ENCODE peak calls at places on chromosomes 3 and 15, in seven cellular contexts. K is mesendoderm, I is neuronal stem cell, H is mesenchymal stem cell, N is H9, Q is H1, P is IMR-90. Y is an unnamed sample. For H3K27me3 and H3K79me1, the result is how much of the 10 kb centered on the place peaks cover.

GRCh38 chr15:26641144-26641543 is 131.7 kb downstream of the GABRB3 start:
- DNase-seq in P (no peak), H (no peak), N (no peak), K (no peak), Q (no peak), I (no peak), Y (no peak)

GRCh38 chr15:94327356-94327936 is 96.1 kb downstream of the MCTP2 start:
- DNase-seq in N (no peak), P (peak), I (no peak), Q (no peak), K (peak), H (peak), Y (peak)

GRCh38 chr15:71444032-71444810 is 328.9 kb downstream of the THSD4 start:
- DNase-seq in N (no peak), H (no peak), I (no peak), K (no peak), Q (no peak), P (no peak), Y (no peak)

GRCh38 chr3:153219147-153219546 is 57.1 kb downstream of the RAP2B start:
- DNase-seq in Q (no peak), H (peak), I (no peak), P (peak), N (no peak), K (no peak), Y (no peak)

GRCh38 chr3:170611746-170612145 is 25.9 kb upstream of the SLC7A14 start:
- DNase-seq in N (no peak), Q (no peak), I (no peak), K (no peak), P (no peak), H (no peak), Y (no peak)

GRCh38 chr3:77281721-77282120 is 241.8 kb downstream of the ROBO2 start:
- DNase-seq in P (no peak), Q (no peak), I (peak), N (peak), H (no peak), K (peak), Y (no peak)

GRCh38 chr15:56249080-56249479 is 5.4 kb upstream of the RFX7 start:
- DNase-seq in K (peak), H (peak), Q (no peak), N (peak), P (peak), I (no peak), Y (peak)

GRCh38 chr15:58551764-58552504 is 120.1 kb downstream of the LIPC start:
- DNase-seq in K (peak), P (peak), N (no peak), Q (no peak), H (peak), I (no peak), Y (peak)

GRCh38 chr15:43250785-43251184 is 15.9 kb downstream of the TGM5 start:
- DNase-seq in I (no peak), H (no peak), Q (no peak), P (no peak), N (no peak), K (no peak), Y (no peak)

GRCh38 chr3:176919836-176920760 is 277.2 kb downstream of the TBL1XR1 start:
- DNase-seq in H (peak), P (peak), K (no peak), Q (no peak), N (no peak), I (no peak), Y (peak)

GRCh38 chr15:91965501-91966180 is 112.1 kb downstream of the SLCO3A1 start:
- DNase-seq in I (no peak), H (no peak), K (no peak), N (no peak), Q (no peak), P (peak), Y (peak)

GRCh38 chr3:31174055-31174454 is 279.6 kb upstream of the GADL1 start:
- DNase-seq in K (no peak), H (no peak), P (no peak), Q (no peak), N (no peak), I (no peak), Y (no peak)

GRCh38 chr15:38530113-38530512 is 34.5 kb downstream of the RASGRP1 start:
- DNase-seq in N (no peak), P (no peak), H (no peak), I (no peak), Q (no peak), K (no peak), Y (no peak)

GRCh38 chr15:77632760-77633133 is at the start of gene LINGO1:
- DNase-seq in K (peak), I (peak), Q (no peak), N (no peak), H (peak), P (no peak), Y (no peak)

GRCh38 chr3:16538505-16538904 is 25.0 kb upstream of the RFTN1 start:
- DNase-seq in I (no peak), N (no peak), P (no peak), Q (no peak), K (no peak), H (no peak), Y (no peak)

GRCh38 chr3:171803044-171803443 is 7.2 kb downstream of the PLD1 start:
- DNase-seq in N (no peak), I (no peak), Q (no peak), P (no peak), K (no peak), H (no peak), Y (no peak)

GRCh38 chr15:69380100-69380725 is 33.9 kb upstream of the KIF23 start:
- DNase-seq in P (peak), K (peak), I (no peak), Q (no peak), H (peak), N (peak), Y (no peak)

GRCh38 chr15:53193149-53193548 is 403.0 kb upstream of the ONECUT1 start:
- DNase-seq in K (peak), P (no peak), Q (no peak), N (no peak), H (no peak), I (peak), Y (peak)

GRCh38 chr3:24686764-24687163 is 192.1 kb upstream of the THRB start:
- DNase-seq in P (peak), K (no peak), H (peak), I (no peak), Q (no peak), N (no peak), Y (no peak)

GRCh38 chr3:87069963-87070362 is 79.0 kb upstream of the VGLL3 start:
- DNase-seq in I (no peak), K (no peak), Q (no peak), H (no peak), N (no peak), P (no peak), Y (peak)

GRCh38 chr15:83810110-83810509 is 156.2 kb downstream of the ADAMTSL3 start:
- DNase-seq in P (no peak), N (no peak), Q (no peak), I (no peak), H (no peak), K (no peak), Y (peak)

GRCh38 chr3:71724584-71725278 is 471 bp downstream of the EIF4E3 start:
- DNase-seq in Q (no peak), I (peak), N (no peak), K (no peak), H (peak), P (no peak), Y (peak)

GRCh38 chr3:100769693-100770092 is 60.4 kb downstream of the TFG start:
- DNase-seq in H (no peak), P (no peak), N (no peak), K (peak), I (peak), Q (no peak), Y (no peak)

GRCh38 chr15:89299896-89300295 is 34.7 kb downstream of the POLG start:
- DNase-seq in K (peak), I (no peak), Q (no peak), P (peak), N (no peak), H (peak), Y (peak)

GRCh38 chr15:48722764-48723661 is 77.5 kb upstream of the FBN1 start:
- DNase-seq in I (no peak), Q (no peak), P (peak), K (peak), N (no peak), H (peak), Y (peak)

GRCh38 chr3:20999661-21000060 is 751.3 kb downstream of the ZNF385D start:
- DNase-seq in P (no peak), Q (no peak), I (no peak), K (no peak), N (no peak), H (no peak), Y (no peak)

GRCh38 chr15:85879334-85880163 is 84.8 kb upstream of the KLHL25 start:
- DNase-seq in H (no peak), P (no peak), Q (no peak), K (peak), I (no peak), N (peak), Y (peak)

GRCh38 chr15:46251873-46252272 is 617.0 kb downstream of the SQOR start:
- DNase-seq in I (no peak), K (no peak), N (no peak), P (no peak), Q (no peak), H (no peak), Y (no peak)

GRCh38 chr3:143158549-143158988 is 39.0 kb downstream of the CHST2 start:
- DNase-seq in K (no peak), H (no peak), N (no peak), Q (no peak), I (no peak), P (peak), Y (peak)

GRCh38 chr3:86793786-86794185 is 197.2 kb downstream of the VGLL3 start:
- DNase-seq in Q (peak), H (peak), N (no peak), K (peak), I (no peak), P (peak), Y (peak)

DNA sequence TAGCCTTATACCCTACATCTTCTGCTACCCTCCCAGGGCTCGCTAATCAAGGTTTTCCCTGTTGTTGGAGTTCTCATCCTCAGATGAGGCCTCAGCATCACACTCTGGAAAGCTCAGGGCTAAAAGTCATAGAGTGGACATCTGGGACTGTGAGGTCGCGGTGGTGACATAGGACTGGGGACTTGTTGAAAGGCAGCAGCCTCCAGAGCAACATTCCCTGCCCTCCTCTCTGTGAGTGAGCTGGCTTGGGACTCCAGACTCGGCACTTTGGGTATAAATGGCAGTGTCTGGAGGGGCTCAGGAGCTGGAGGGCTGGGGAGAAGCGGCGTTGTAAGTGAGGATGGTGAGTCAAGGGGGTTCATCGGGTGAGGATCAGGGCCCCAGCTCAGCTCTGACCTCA is 2.7 kb downstream of the CA12 start:
- DNase-seq in H (no peak), K (no peak), Q (no peak), P (no peak), N (no peak), I (no peak), Y (no peak)
- H3K27me3 ChIP-seq in H (under half), K (under half), Q (under half), P (under half), N (under half), I (under half), Y (under half)

GRCh38 chr15:36642311-36642710 is 62.9 kb downstream of the CDIN1 start:
- DNase-seq in Q (no peak), I (no peak), N (no peak), H (no peak), K (no peak), P (no peak), Y (no peak)

GRCh38 chr15:36643551-36643950 is 64.1 kb downstream of the CDIN1 start:
- DNase-seq in K (peak), I (no peak), N (no peak), Q (no peak), H (no peak), P (peak), Y (no peak)

GRCh38 chr15:36644156-36644896 is 64.9 kb downstream of the CDIN1 start:
- DNase-seq in P (no peak), I (peak), K (no peak), Q (no peak), H (no peak), N (no peak), Y (no peak)

GRCh38 chr15:36645106-36645505 is 65.7 kb downstream of the CDIN1 start:
- DNase-seq in K (no peak), H (no peak), P (peak), Q (no peak), I (no peak), N (no peak), Y (no peak)
- H3K79me1 ChIP-seq in K (under half), H (under half), P (under half), Q (under half), I (under half), N (under half), Y (under half)

GRCh38 chr15:33623010-33623409 is 312.2 kb downstream of the RYR3 start:
- DNase-seq in P (no peak), I (no peak), H (no peak), K (peak), Q (no peak), N (no peak), Y (no peak)
- H3K27me3 ChIP-seq in P (under half), I (under half), H (under half), K (under half), Q (under half), N (under half), Y (under half)

DNA sequence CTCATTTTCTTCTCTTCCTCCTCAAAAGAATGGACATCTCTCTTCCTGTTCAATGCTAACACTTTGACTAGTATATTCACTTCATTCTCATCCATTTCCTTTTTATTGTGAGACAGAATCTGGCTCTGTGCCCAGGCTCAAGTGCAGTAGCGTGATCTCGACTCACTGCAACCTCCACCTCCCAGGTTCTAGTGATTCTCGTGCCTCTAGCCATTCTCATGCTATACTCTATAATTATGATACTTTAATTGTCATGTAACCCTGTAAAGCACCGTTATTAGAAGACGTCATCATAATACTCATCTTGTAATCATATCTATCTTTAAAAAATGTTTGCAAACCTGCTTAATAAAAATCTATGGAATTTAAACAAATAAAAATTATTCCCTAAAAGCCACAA is 107.0 kb downstream of the SHOX2 start:
- DNase-seq in I (no peak), H (no peak), Q (no peak), K (no peak), N (no peak), P (no peak), Y (no peak)
- H3K79me1 ChIP-seq in I (under half), H (under half), Q (under half), K (under half), N (under half), P (under half), Y (under half)

DNA sequence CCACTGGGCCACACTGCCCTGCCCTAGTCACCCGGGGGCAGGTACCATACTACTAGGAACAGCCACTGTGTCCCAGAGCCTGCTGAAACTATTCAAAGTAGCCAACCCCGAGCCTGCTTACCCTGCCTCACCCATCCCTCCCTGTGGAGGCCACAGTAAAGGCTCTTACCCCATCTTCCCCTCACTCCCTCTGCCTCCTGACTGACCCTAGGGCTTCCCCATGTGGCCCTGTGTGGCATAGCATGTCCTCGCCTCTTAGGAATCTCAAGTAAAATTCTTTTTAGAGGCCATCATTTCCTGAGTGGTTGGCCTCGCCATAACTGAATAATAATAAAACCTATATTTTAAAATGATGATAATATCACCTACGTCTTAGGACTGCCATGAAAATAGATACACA is 112.2 kb upstream of the SLC6A11 start:
- DNase-seq in N (peak), I (peak), Q (peak), K (peak), H (no peak), P (peak), Y (peak)
- H3K27me3 ChIP-seq in N (under half), I (under half), Q (under half), K (under half), H (half or more), P (under half), Y (under half)

GRCh38 chr3:183781246-183781645 is 44.1 kb downstream of the MAP6D1 start:
- DNase-seq in Q (no peak), K (no peak), N (no peak), I (no peak), P (no peak), H (no peak), Y (no peak)
- H3K79me1 ChIP-seq in Q (under half), K (under half), N (under half), I (under half), P (under half), H (under half), Y (under half)